ENCODE peak calls at places on chromosomes 16 and 17, in four cellular contexts. T is activated T-helper 9 cell treated with anti-CD3 and anti-CD28 coated beads, Interleukin-2, amount 50 U/mL, for 16 hours; R is iris pigment epithelial cell; X is effector memory CD4-positive, alpha-beta T cell. E is an unnamed sample.

GRCh38 chr17:12538003-12538402 is 127.7 kb upstream of the MYOCD start:
- DNase-seq in T (no peak), X (no peak), R (no peak), E (no peak)

GRCh38 chr17:79942591-79943353 is 92.9 kb downstream of the TBC1D16 start:
- DNase-seq in X (no peak), R (peak), T (no peak), E (no peak)

GRCh38 chr17:78523939-78524655 is 53.1 kb downstream of the DNAH17 start:
- DNase-seq in T (no peak), X (no peak), R (no peak), E (no peak)

GRCh38 chr16:24146523-24146922 is 109.6 kb upstream of the CACNG3 start:
- DNase-seq in T (no peak), X (no peak), R (no peak), E (no peak)

GRCh38 chr16:5466551-5466950 is 369.0 kb upstream of the EEF2KMT start:
- DNase-seq in T (no peak), X (no peak), R (no peak), E (no peak)

GRCh38 chr16:58128721-58129096 is 472 bp downstream of the CFAP20 start:
- DNase-seq in R (no peak), T (no peak), X (peak), E (peak)

GRCh38 chr17:80069886-80070177 is 31.5 kb upstream of the GAA start:
- DNase-seq in X (no peak), R (no peak), T (no peak), E (no peak)

GRCh38 chr17:49035470-49036269 is 38.5 kb downstream of the IGF2BP1 start:
- DNase-seq in R (peak), T (no peak), X (no peak), E (no peak)

GRCh38 chr17:27559506-27559931 is 71.5 kb upstream of the LGALS9 start:
- DNase-seq in X (no peak), T (no peak), R (peak), E (no peak)

GRCh38 chr16:17261197-17261858 is 209.4 kb downstream of the XYLT1 start:
- DNase-seq in R (no peak), X (no peak), T (no peak), E (no peak)

GRCh38 chr16:67528222-67528869 is at the start of gene RIPOR1:
- DNase-seq in T (peak), X (peak), R (no peak), E (peak)

GRCh38 chr17:68148936-68149335 is 98.9 kb upstream of the AMZ2 start:
- DNase-seq in X (no peak), R (no peak), T (no peak), E (no peak)

GRCh38 chr16:2838928-2839327 is 8.8 kb downstream of the ZG16B start:
- DNase-seq in X (peak), R (peak), T (peak), E (peak)